ENCODE peak calls at places on chromosomes 12 and 14, in five cellular contexts. G is CD4-positive, alpha-beta T cell; A is cardiac muscle cell; H is A549; O is mucosa of descending colon. K is an unnamed sample. For H3K9me3, the result is how much of the 10 kb centered on the place peaks cover.

GRCh38 chr12:4025420-4026358 is 152.5 kb upstream of the PARP11 start:
- DNase-seq in G (no peak), A (peak), H (no peak), O (peak), K (no peak)

GRCh38 chr14:89215166-89215940 is 201.7 kb downstream of the FOXN3 start:
- DNase-seq in G (no peak), A (no peak), H (no peak), O (no peak), K (peak)

GRCh38 chr14:60649815-60650381 is 621 bp upstream of the SIX1 start:
- DNase-seq in G (no peak), A (no peak), H (no peak), O (no peak), K (peak)

GRCh38 chr14:34604990-34605389 is 25.0 kb downstream of the SNX6 start:
- DNase-seq in G (no peak), A (no peak), H (peak), O (no peak), K (peak)

GRCh38 chr12:52317443-52318052 is 3.6 kb downstream of the KRT83 start:
- DNase-seq in G (no peak), A (no peak), H (no peak), O (no peak), K (no peak)

GRCh38 chr14:93543766-93544165 is 113.0 kb downstream of the UNC79 start:
- DNase-seq in G (no peak), A (peak), H (peak), O (no peak), K (peak)

GRCh38 chr12:115943630-115944391 is 333.7 kb downstream of the MED13L start:
- DNase-seq in G (no peak), A (no peak), H (no peak), O (no peak), K (no peak)

GRCh38 chr12:64318605-64319004 is 72.0 kb downstream of the C12orf56 start:
- DNase-seq in G (no peak), A (no peak), H (no peak), O (no peak), K (peak)

GRCh38 chr12:108360057-108360456 is 20.9 kb upstream of the CMKLR1 start:
- DNase-seq in G (no peak), A (no peak), H (no peak), O (no peak), K (no peak)

GRCh38 chr12:120887253-120888043 is 16.7 kb downstream of the SPPL3 start:
- DNase-seq in G (no peak), A (no peak), H (no peak), O (no peak), K (no peak)

GRCh38 chr12:130448044-130448821 is 110.5 kb downstream of the PIWIL1 start:
- DNase-seq in G (no peak), A (no peak), H (no peak), O (no peak), K (no peak)

GRCh38 chr12:130444986-130445385 is 107.3 kb downstream of the PIWIL1 start:
- DNase-seq in G (no peak), A (no peak), H (no peak), O (no peak), K (no peak)

GRCh38 chr12:130447655-130447965 is 109.9 kb downstream of the PIWIL1 start:
- DNase-seq in G (no peak), A (no peak), H (no peak), O (no peak), K (no peak)

GRCh38 chr12:130449291-130449690 is 111.6 kb downstream of the PIWIL1 start:
- DNase-seq in G (no peak), A (no peak), H (no peak), O (no peak), K (no peak)

GRCh38 chr12:130446846-130447654 is 109.4 kb downstream of the PIWIL1 start:
- DNase-seq in G (no peak), A (no peak), H (no peak), O (no peak), K (no peak)
- H3K9me3 ChIP-seq in G (under half), A (under half), H (under half), O (under half), K (under half)

DNA sequence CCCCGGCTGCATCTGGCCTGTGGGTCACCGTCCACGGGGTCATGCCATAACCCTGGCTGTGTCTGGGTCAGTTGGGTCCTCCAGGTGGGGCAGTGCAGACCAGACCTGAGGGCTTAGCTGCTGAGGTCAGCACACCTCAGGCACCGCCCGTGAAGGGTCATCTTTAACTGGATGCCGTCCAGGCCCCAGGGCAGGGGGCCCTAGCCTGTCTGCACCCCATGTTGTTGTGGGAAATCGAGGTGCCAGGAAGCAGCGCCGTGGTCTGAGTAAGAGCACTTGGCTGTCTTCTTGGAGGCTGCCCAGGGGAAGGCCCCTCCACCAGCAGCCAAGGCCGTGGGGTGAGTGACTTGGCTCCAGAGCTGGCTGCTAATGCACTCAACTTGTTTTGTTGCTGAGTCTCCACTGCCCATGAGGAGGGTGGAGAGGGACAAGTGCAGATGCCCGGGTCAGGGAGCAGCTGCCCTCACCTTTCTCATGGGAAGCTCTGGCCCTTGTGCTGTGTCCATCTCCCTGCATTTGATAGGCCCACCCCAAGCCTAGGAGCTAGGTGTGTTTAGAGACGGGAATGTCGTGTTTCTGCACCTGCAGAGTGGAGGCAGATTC is 317.2 kb downstream of the TMEM121 start:
- DNase-seq in G (no peak), A (no peak), H (no peak), O (no peak), K (no peak)
- H3K9me3 ChIP-seq in G (under half), A (under half), H (under half), O (under half), K (under half)

GRCh38 chr12:14525964-14526363 is 41.7 kb downstream of the PLBD1 start:
- DNase-seq in G (no peak), A (no peak), H (no peak), O (no peak), K (no peak)

GRCh38 chr12:14521822-14522221 is 45.9 kb downstream of the PLBD1 start:
- DNase-seq in G (no peak), A (no peak), H (no peak), O (no peak), K (no peak)
- H3K9me3 ChIP-seq in G (under half), A (under half), H (under half), O (under half), K (half or more)

GRCh38 chr14:77862154-77862783 is 62.4 kb downstream of the ADCK1 start:
- DNase-seq in G (peak), A (peak), H (peak), O (peak), K (peak)

GRCh38 chr14:77866932-77867331 is 67.0 kb downstream of the ADCK1 start:
- DNase-seq in G (no peak), A (no peak), H (no peak), O (no peak), K (no peak)

GRCh38 chr14:77865455-77865854 is 65.5 kb downstream of the ADCK1 start:
- DNase-seq in G (no peak), A (no peak), H (no peak), O (no peak), K (no peak)

GRCh38 chr14:77864580-77864979 is 64.7 kb downstream of the ADCK1 start:
- DNase-seq in G (no peak), A (no peak), H (no peak), O (no peak), K (no peak)

GRCh38 chr14:77864085-77864484 is 64.2 kb downstream of the ADCK1 start:
- DNase-seq in G (no peak), A (no peak), H (no peak), O (no peak), K (no peak)
- H3K9me3 ChIP-seq in G (under half), A (under half), H (under half), O (under half), K (under half)

DNA sequence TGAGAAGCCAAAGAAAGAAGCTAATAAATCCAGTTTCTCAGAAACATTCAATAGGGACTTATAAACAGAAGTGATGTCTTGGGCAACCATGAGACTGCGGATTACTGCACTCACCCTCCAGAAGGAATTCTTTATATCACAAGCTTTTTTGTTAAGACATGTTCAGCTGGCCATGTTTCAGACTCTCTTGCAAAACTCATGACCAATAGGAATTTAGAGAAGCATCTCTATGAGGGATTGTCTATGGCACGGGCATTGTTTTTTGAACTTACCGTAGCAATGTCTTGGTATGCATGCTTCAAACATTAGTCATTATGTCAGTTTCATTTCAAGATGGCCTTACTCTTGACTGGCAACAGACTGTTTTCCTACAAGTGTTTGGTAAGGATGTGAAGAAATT is 15.5 kb upstream of the ZNF268 start:
- DNase-seq in G (no peak), A (no peak), H (no peak), O (no peak), K (no peak)
- H3K9me3 ChIP-seq in G (half or more), A (under half), H (half or more), O (half or more), K (half or more)

GRCh38 chr12:133130038-133130807 is at the start of the genes ZNF10 and ZNF891:
- DNase-seq in G (peak), A (peak), H (peak), O (peak), K (peak)
- H3K9me3 ChIP-seq in G (half or more), A (under half), H (half or more), O (half or more), K (half or more)

GRCh38 chr14:106826833-106827369 is 1300.5 kb downstream of the TMEM121 start:
- DNase-seq in G (no peak), A (no peak), H (no peak), O (no peak), K (no peak)

DNA sequence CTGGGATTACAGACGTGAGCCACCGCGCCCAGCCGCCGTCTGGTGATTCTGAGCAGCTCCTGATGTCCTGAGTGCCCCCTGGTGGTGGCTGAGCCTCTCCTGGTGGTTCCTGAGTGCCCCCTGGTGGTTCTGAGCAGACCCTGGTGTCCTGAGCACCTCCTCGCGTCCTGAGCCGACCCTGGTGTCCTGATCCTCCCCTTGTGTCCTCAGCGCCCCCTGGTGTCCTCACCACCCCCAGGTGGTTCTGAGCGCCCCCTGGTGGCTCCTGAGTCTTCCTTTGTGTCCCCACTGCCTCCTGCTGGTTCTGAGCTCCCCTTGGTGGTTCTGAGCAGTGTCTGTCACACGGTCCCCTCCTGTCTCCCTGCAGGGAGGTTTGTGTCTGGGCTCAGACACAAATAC is 1304.9 kb downstream of the TMEM121 start:
- DNase-seq in G (no peak), A (no peak), H (no peak), O (peak), K (no peak)
- H3K9me3 ChIP-seq in G (under half), A (under half), H (under half), O (under half), K (under half)

GRCh38 chr12:132922676-132923075 is 33.4 kb downstream of the ZNF605 start:
- DNase-seq in G (no peak), A (no peak), H (no peak), O (no peak), K (no peak)
- H3K9me3 ChIP-seq in G (half or more), A (under half), H (half or more), O (half or more), K (half or more)

DNA sequence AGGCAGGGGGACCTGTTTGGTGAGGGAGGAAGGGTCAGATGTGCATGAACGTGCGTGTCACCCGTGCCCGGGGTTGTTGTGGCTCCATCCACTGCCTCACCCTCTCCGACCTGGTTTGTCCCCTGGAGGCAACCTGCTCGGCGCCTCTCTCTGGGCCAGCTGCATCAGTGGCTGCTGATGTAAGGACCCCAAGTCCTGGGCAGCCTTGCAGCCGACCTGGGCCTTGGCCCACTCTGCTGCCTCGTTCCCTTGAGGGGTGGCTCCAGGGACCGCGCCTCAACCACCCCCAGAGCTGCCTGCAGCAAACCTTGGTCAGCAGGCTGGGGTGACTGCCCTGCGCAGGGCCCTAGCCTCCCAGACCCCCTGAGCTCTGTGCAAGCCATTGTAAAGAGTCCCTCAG is 351.7 kb downstream of the TMEM121 start:
- DNase-seq in G (no peak), A (no peak), H (no peak), O (no peak), K (no peak)
- H3K9me3 ChIP-seq in G (under half), A (under half), H (under half), O (under half), K (under half)

DNA sequence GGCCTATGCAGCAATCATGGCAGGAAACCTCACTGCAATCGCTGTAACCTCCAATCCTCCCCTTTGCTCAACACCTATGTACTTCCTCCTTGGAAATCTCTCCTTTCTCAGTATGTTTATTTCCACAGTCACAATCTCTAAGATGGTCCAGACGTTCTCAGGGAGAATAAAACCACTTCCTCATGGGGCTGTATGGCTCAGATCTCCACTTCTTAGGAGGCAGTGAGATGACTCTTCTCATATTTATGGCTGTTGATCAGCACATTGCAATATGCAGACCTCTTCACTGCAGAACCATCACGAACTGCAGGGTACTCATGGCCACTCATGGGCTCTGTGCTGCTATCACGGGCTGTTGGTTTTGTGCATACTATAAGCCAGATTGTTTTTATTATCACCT is 17.1 kb upstream of the OR4K17 start:
- DNase-seq in G (no peak), A (no peak), H (no peak), O (no peak), K (no peak)
- H3K9me3 ChIP-seq in G (under half), A (under half), H (under half), O (under half), K (under half)

K was measured in adipocyte.